ENCODE peak calls at places on chromosomes 12 and 14, in five cellular contexts. One of them, this sample, is unnamed.

GRCh38 chr12:132955933-132956725 is at the start of gene ZNF605:
- DNase-seq in sigmoid colon: peak; percentile 93
- DNase-seq in uterus: peak; percentile 85
- DNase-seq in gastrocnemius medialis: peak; percentile 70
- DNase-seq in ovary: peak; percentile 90
- DNase-seq in this sample: peak; percentile 73

GRCh38 chr14:77882631-77883030 is 82.7 kb downstream of the ADCK1 start:
- DNase-seq in sigmoid colon: no peak
- DNase-seq in uterus: no peak
- DNase-seq in gastrocnemius medialis: no peak
- DNase-seq in ovary: no peak
- DNase-seq in this sample: no peak

GRCh38 chr12:94225924-94226630 is 77.7 kb downstream of the PLXNC1 start:
- DNase-seq in sigmoid colon: no peak
- DNase-seq in uterus: no peak
- DNase-seq in gastrocnemius medialis: no peak
- DNase-seq in ovary: no peak
- DNase-seq in this sample: no peak

GRCh38 chr12:94379479-94380113 is 80.1 kb downstream of the CEP83 start:
- DNase-seq in sigmoid colon: no peak
- DNase-seq in uterus: no peak
- DNase-seq in gastrocnemius medialis: no peak
- DNase-seq in ovary: no peak
- DNase-seq in this sample: no peak

GRCh38 chr14:21987937-21988336 is 314.3 kb upstream of the OR4E1 start:
- DNase-seq in sigmoid colon: no peak
- DNase-seq in uterus: no peak
- DNase-seq in gastrocnemius medialis: no peak
- DNase-seq in ovary: no peak
- DNase-seq in this sample: no peak

GRCh38 chr12:122517877-122518276 is 8.9 kb downstream of the RSRC2 start:
- DNase-seq in sigmoid colon: no peak
- DNase-seq in uterus: no peak
- DNase-seq in gastrocnemius medialis: no peak
- DNase-seq in ovary: no peak
- DNase-seq in this sample: peak; percentile 19

GRCh38 chr14:66508846-66509621 is 1.1 kb downstream of the GPHN start:
- DNase-seq in sigmoid colon: peak; percentile 68
- DNase-seq in uterus: peak; percentile 34
- DNase-seq in gastrocnemius medialis: peak; percentile 41
- DNase-seq in ovary: peak; percentile 64
- DNase-seq in this sample: peak; percentile 6

GRCh38 chr14:21913759-21914158 is 240.1 kb upstream of the OR4E1 start:
- DNase-seq in sigmoid colon: no peak
- DNase-seq in uterus: peak; percentile 38
- DNase-seq in gastrocnemius medialis: no peak
- DNase-seq in ovary: no peak
- DNase-seq in this sample: peak; percentile 1

GRCh38 chr14:101781240-101782061 is 19.9 kb downstream of the PPP2R5C start:
- DNase-seq in sigmoid colon: no peak
- DNase-seq in uterus: no peak
- DNase-seq in gastrocnemius medialis: no peak
- DNase-seq in ovary: no peak
- DNase-seq in this sample: no peak

GRCh38 chr12:80937391-80938238 is at the start of gene LIN7A:
- DNase-seq in sigmoid colon: peak; percentile 66
- DNase-seq in uterus: peak; percentile 58
- DNase-seq in gastrocnemius medialis: peak; percentile 6
- DNase-seq in ovary: peak; percentile 47
- DNase-seq in this sample: peak; percentile 13

GRCh38 chr12:121789233-121789781 is 4.2 kb downstream of the RHOF start:
- DNase-seq in sigmoid colon: no peak
- DNase-seq in uterus: no peak
- DNase-seq in gastrocnemius medialis: no peak
- DNase-seq in ovary: no peak
- DNase-seq in this sample: no peak

GRCh38 chr14:32938719-32939253 is at the start of gene NPAS3:
- DNase-seq in sigmoid colon: no peak
- DNase-seq in uterus: no peak
- DNase-seq in gastrocnemius medialis: no peak
- DNase-seq in ovary: no peak
- DNase-seq in this sample: peak; percentile 51

GRCh38 chr14:53022593-53022992 is 71.7 kb upstream of the FERMT2 start:
- DNase-seq in sigmoid colon: no peak
- DNase-seq in uterus: no peak
- DNase-seq in gastrocnemius medialis: no peak
- DNase-seq in ovary: no peak
- DNase-seq in this sample: no peak

GRCh38 chr12:12612403-12612802 is 727 bp downstream of the CREBL2 start:
- DNase-seq in sigmoid colon: no peak
- DNase-seq in uterus: no peak
- DNase-seq in gastrocnemius medialis: no peak
- DNase-seq in ovary: no peak
- DNase-seq in this sample: peak; percentile 49

GRCh38 chr12:65761301-65761700 is 63.0 kb upstream of the HMGA2 start:
- DNase-seq in sigmoid colon: no peak
- DNase-seq in uterus: no peak
- DNase-seq in gastrocnemius medialis: no peak
- DNase-seq in ovary: no peak
- DNase-seq in this sample: no peak

GRCh38 chr12:49899921-49900320 is 3.8 kb downstream of the FAIM2 start:
- DNase-seq in sigmoid colon: peak; percentile 46
- DNase-seq in uterus: no peak
- DNase-seq in gastrocnemius medialis: no peak
- DNase-seq in ovary: peak; percentile 13
- DNase-seq in this sample: no peak

GRCh38 chr12:105721051-105721825 is 390.7 kb downstream of the C12orf75 start:
- DNase-seq in sigmoid colon: no peak
- DNase-seq in uterus: no peak
- DNase-seq in gastrocnemius medialis: no peak
- DNase-seq in ovary: no peak
- DNase-seq in this sample: no peak

GRCh38 chr12:52151859-52152783 is 39.7 kb downstream of the KRT80 start:
- DNase-seq in sigmoid colon: peak; percentile 84
- DNase-seq in uterus: peak; percentile 47
- DNase-seq in gastrocnemius medialis: peak; percentile 25
- DNase-seq in ovary: peak; percentile 68
- DNase-seq in this sample: peak; percentile 79

GRCh38 chr12:91133871-91134270 is 22.6 kb upstream of the LUM start:
- DNase-seq in sigmoid colon: no peak
- DNase-seq in uterus: no peak
- DNase-seq in gastrocnemius medialis: no peak
- DNase-seq in ovary: no peak
- DNase-seq in this sample: no peak

GRCh38 chr14:101654051-101654450 is 92.8 kb downstream of the DIO3 start:
- DNase-seq in sigmoid colon: no peak
- DNase-seq in uterus: no peak
- DNase-seq in gastrocnemius medialis: no peak
- DNase-seq in ovary: no peak
- DNase-seq in this sample: no peak

GRCh38 chr14:27660683-27661082 is 1062.8 kb upstream of the NOVA1 start:
- DNase-seq in sigmoid colon: no peak
- DNase-seq in uterus: no peak
- DNase-seq in gastrocnemius medialis: no peak
- DNase-seq in ovary: no peak
- DNase-seq in this sample: no peak

GRCh38 chr12:113680868-113681267 is 209.2 kb upstream of the LHX5 start:
- DNase-seq in sigmoid colon: no peak
- DNase-seq in uterus: no peak
- DNase-seq in gastrocnemius medialis: no peak
- DNase-seq in ovary: no peak
- DNase-seq in this sample: no peak

GRCh38 chr12:96094201-96094600 is 58.8 kb upstream of the LTA4H start:
- DNase-seq in sigmoid colon: no peak
- DNase-seq in uterus: no peak
- DNase-seq in gastrocnemius medialis: no peak
- DNase-seq in ovary: no peak
- DNase-seq in this sample: peak; percentile 67

GRCh38 chr12:102962532-102962931 is 5.1 kb downstream of the ASCL1 start:
- DNase-seq in sigmoid colon: no peak
- DNase-seq in uterus: no peak
- DNase-seq in gastrocnemius medialis: no peak
- DNase-seq in ovary: no peak
- DNase-seq in this sample: no peak

GRCh38 chr14:49880267-49881064 is 12.4 kb upstream of the ARF6 start:
- DNase-seq in sigmoid colon: no peak
- DNase-seq in uterus: no peak
- DNase-seq in gastrocnemius medialis: no peak
- DNase-seq in ovary: no peak
- DNase-seq in this sample: no peak

GRCh38 chr12:52232916-52233461 is at the start of gene KRT7:
- DNase-seq in sigmoid colon: peak; percentile 28
- DNase-seq in uterus: no peak
- DNase-seq in gastrocnemius medialis: no peak
- DNase-seq in ovary: no peak
- DNase-seq in this sample: no peak

GRCh38 chr14:67397536-67397935 is 14.4 kb downstream of the PLEK2 start:
- DNase-seq in sigmoid colon: no peak
- DNase-seq in uterus: no peak
- DNase-seq in gastrocnemius medialis: no peak
- DNase-seq in ovary: no peak
- DNase-seq in this sample: no peak

GRCh38 chr12:108107293-108107692 is 21.8 kb upstream of the WSCD2 start:
- DNase-seq in sigmoid colon: no peak
- DNase-seq in uterus: no peak
- DNase-seq in gastrocnemius medialis: no peak
- DNase-seq in ovary: no peak
- DNase-seq in this sample: no peak

GRCh38 chr12:94057262-94058151 is 90.9 kb upstream of the PLXNC1 start:
- DNase-seq in sigmoid colon: no peak
- DNase-seq in uterus: no peak
- DNase-seq in gastrocnemius medialis: no peak
- DNase-seq in ovary: no peak
- DNase-seq in this sample: no peak

DNA sequence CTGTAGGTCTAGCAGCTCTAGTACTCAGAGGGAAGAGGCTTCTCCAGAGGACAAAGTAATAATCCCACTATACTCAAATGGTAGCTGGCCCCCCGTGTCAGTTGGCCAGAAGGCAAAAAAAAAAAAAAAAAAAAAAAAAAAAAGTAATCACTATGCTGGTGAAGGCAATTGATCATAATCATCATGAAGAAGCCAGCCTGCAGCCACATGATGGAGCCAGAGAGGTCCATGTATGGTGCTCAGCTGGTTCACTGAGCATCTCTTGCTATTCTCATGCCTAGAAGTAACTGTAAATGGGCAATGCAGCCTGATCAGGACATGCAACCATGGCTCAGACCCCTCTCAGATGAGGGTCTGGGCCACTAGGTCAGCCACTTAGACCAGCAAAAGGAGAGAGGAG is 378.8 kb downstream of the MED13L start:
- DNase-seq in sigmoid colon: no peak
- DNase-seq in uterus: no peak
- DNase-seq in gastrocnemius medialis: no peak
- DNase-seq in ovary: no peak
- DNase-seq in this sample: no peak
- TF ChIP-seq POLR2A in sigmoid colon: no peak
- TF ChIP-seq POLR2A in uterus: no peak
- TF ChIP-seq POLR2A in gastrocnemius medialis: no peak
- TF ChIP-seq POLR2A in ovary: no peak
- TF ChIP-seq POLR2A in this sample: no peak

DNA sequence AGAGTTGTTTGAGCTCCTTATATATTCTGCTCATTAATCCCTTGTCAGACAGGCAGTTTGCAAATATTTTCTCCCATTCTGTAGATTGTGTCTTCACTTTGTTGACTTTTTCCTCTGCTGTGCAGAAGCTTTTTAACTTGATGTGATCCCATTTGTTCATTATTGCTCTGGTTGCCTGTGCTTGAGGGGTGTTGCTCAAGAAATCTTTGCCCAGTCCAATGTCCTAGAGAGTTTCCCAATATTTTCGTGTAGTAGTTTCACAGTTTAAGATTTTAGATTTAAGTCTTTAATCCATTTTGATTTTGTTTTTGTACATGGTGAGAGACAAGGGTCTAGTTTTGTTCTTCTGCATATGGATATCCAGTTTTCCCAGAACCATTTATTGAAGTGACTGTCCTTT is 19.8 kb downstream of the ABCC9 start:
- DNase-seq in sigmoid colon: no peak
- DNase-seq in uterus: no peak
- DNase-seq in gastrocnemius medialis: no peak
- DNase-seq in ovary: no peak
- DNase-seq in this sample: no peak
- TF ChIP-seq POLR2A in sigmoid colon: no peak
- TF ChIP-seq POLR2A in uterus: no peak
- TF ChIP-seq POLR2A in gastrocnemius medialis: no peak
- TF ChIP-seq POLR2A in ovary: no peak
- TF ChIP-seq POLR2A in this sample: no peak

GRCh38 chr14:99158646-99159165 is 113.3 kb downstream of the BCL11B start:
- DNase-seq in sigmoid colon: peak; percentile 48
- DNase-seq in uterus: no peak
- DNase-seq in gastrocnemius medialis: no peak
- DNase-seq in ovary: no peak
- DNase-seq in this sample: no peak

GRCh38 chr14:99156814-99157213 is 115.2 kb downstream of the BCL11B start:
- DNase-seq in sigmoid colon: no peak
- DNase-seq in uterus: no peak
- DNase-seq in gastrocnemius medialis: no peak
- DNase-seq in ovary: no peak
- DNase-seq in this sample: no peak

GRCh38 chr14:99158150-99158549 is 113.8 kb downstream of the BCL11B start:
- DNase-seq in sigmoid colon: peak; percentile 10
- DNase-seq in uterus: no peak
- DNase-seq in gastrocnemius medialis: no peak
- DNase-seq in ovary: no peak
- DNase-seq in this sample: no peak

GRCh38 chr14:99157246-99157645 is 114.8 kb downstream of the BCL11B start:
- DNase-seq in sigmoid colon: peak; percentile 35
- DNase-seq in uterus: no peak
- DNase-seq in gastrocnemius medialis: no peak
- DNase-seq in ovary: no peak
- DNase-seq in this sample: no peak

GRCh38 chr14:99157676-99158075 is 114.3 kb downstream of the BCL11B start:
- DNase-seq in sigmoid colon: no peak
- DNase-seq in uterus: no peak
- DNase-seq in gastrocnemius medialis: no peak
- DNase-seq in ovary: no peak
- DNase-seq in this sample: no peak
- TF ChIP-seq POLR2A in sigmoid colon: no peak
- TF ChIP-seq POLR2A in uterus: no peak
- TF ChIP-seq POLR2A in gastrocnemius medialis: no peak
- TF ChIP-seq POLR2A in ovary: no peak
- TF ChIP-seq POLR2A in this sample: no peak

GRCh38 chr14:90336985-90337384 is 5.2 kb upstream of the NRDE2 start:
- DNase-seq in sigmoid colon: no peak
- DNase-seq in uterus: no peak
- DNase-seq in gastrocnemius medialis: no peak
- DNase-seq in ovary: no peak
- DNase-seq in this sample: no peak

GRCh38 chr14:90336401-90336800 is 4.7 kb upstream of the NRDE2 start:
- DNase-seq in sigmoid colon: no peak
- DNase-seq in uterus: no peak
- DNase-seq in gastrocnemius medialis: no peak
- DNase-seq in ovary: no peak
- DNase-seq in this sample: no peak

GRCh38 chr14:90332271-90332584 is 487 bp upstream of the NRDE2 start:
- DNase-seq in sigmoid colon: no peak
- DNase-seq in uterus: no peak
- DNase-seq in gastrocnemius medialis: no peak
- DNase-seq in ovary: no peak
- DNase-seq in this sample: no peak

GRCh38 chr14:90330203-90331196 is 1.2 kb downstream of the NRDE2 start:
- DNase-seq in sigmoid colon: no peak
- DNase-seq in uterus: no peak
- DNase-seq in gastrocnemius medialis: no peak
- DNase-seq in ovary: no peak
- DNase-seq in this sample: no peak

GRCh38 chr14:90331497-90332270 is at the start of gene NRDE2:
- DNase-seq in sigmoid colon: peak; percentile 99
- DNase-seq in uterus: peak; percentile 99
- DNase-seq in gastrocnemius medialis: peak; percentile 98
- DNase-seq in ovary: peak; percentile 99
- DNase-seq in this sample: peak; percentile 93
- TF ChIP-seq POLR2A in sigmoid colon: no peak
- TF ChIP-seq POLR2A in uterus: peak; percentile 31
- TF ChIP-seq POLR2A in gastrocnemius medialis: peak; percentile 58
- TF ChIP-seq POLR2A in ovary: no peak
- TF ChIP-seq POLR2A in this sample: no peak